ENCODE peak calls at places on chromosomes 4 and X, in five cellular contexts. One of them, this sample, is unnamed.

GRCh38 chr4:148166132-148166531 is 276.1 kb downstream of the NR3C2 start:
- DNase-seq in HepG2: no peak
- DNase-seq in H1: no peak
- DNase-seq in K562: no peak
- DNase-seq in GM12878: no peak
- DNase-seq in this sample: no peak

GRCh38 chr4:149031399-149031798 is 589.2 kb upstream of the NR3C2 start:
- DNase-seq in HepG2: peak; percentile 0
- DNase-seq in H1: no peak
- DNase-seq in K562: no peak
- DNase-seq in GM12878: no peak
- DNase-seq in this sample: peak; percentile 13

GRCh38 chr4:16707874-16708273 is 190.6 kb downstream of the LDB2 start:
- DNase-seq in HepG2: no peak
- DNase-seq in H1: no peak
- DNase-seq in K562: no peak
- DNase-seq in GM12878: no peak
- DNase-seq in this sample: no peak

GRCh38 chr4:172352351-172352750 is 539.1 kb downstream of the GALNTL6 start:
- DNase-seq in HepG2: no peak
- DNase-seq in H1: no peak
- DNase-seq in K562: no peak
- DNase-seq in GM12878: no peak
- DNase-seq in this sample: no peak

GRCh38 chr4:38169524-38169923 is 209.3 kb downstream of the PTTG2 start:
- DNase-seq in HepG2: no peak
- DNase-seq in H1: no peak
- DNase-seq in K562: no peak
- DNase-seq in GM12878: no peak
- DNase-seq in this sample: no peak

GRCh38 chr4:66906314-66906713 is 639.0 kb downstream of the CENPC start:
- DNase-seq in HepG2: no peak
- DNase-seq in H1: no peak
- DNase-seq in K562: no peak
- DNase-seq in GM12878: no peak
- DNase-seq in this sample: no peak

GRCh38 chr4:89056953-89057398 is at the start of gene FAM13A:
- DNase-seq in HepG2: peak; percentile 12
- DNase-seq in H1: peak; percentile 27
- DNase-seq in K562: peak; percentile 77
- DNase-seq in GM12878: peak; percentile 44
- DNase-seq in this sample: peak; percentile 91

GRCh38 chr4:183136880-183137279 is 37.8 kb downstream of the WWC2 start:
- DNase-seq in HepG2: no peak
- DNase-seq in H1: no peak
- DNase-seq in K562: no peak
- DNase-seq in GM12878: no peak
- DNase-seq in this sample: no peak

GRCh38 chr4:147674496-147674895 is 9.5 kb downstream of the PRMT9 start:
- DNase-seq in HepG2: no peak
- DNase-seq in H1: no peak
- DNase-seq in K562: no peak
- DNase-seq in GM12878: no peak
- DNase-seq in this sample: no peak

DNA sequence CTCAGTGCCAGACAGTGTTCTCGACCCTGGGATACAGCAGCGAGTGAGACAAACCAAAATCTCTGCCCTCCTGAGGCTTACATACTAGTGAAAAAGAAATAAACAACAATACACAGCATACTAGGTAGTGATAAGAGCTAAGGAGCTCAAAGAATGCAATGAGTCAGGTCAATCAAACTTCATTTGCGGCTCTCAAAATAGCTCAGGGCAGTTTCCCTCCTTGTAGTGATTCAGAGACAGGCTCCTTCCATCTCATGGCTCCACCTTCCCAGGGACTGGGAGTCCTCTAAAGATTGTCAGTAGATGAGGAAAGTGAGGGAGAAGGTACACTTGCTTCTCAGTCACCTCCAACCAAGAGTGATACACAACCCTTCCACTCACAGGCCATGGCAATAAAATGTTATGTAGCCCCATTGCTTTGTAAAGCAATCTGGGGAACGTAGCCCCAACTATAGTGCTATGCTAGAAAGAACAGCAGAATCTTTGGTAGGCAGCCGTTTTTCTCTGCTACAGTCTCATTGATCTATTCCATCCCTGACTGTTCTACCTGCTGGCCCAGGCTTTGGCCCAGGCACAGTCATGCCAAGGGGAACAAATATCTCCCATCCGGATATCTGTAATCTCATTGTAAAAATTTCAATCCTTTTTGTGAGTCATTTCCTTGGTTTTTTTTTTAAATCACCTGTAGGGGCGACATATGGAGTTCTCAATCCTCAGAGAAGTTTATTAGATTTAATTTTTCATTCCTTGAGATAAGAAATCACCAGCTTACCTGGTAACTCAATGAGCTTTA is 183.1 kb upstream of the S100G start:
- DNase-seq in HepG2: no peak
- DNase-seq in H1: no peak
- DNase-seq in K562: no peak
- DNase-seq in GM12878: no peak
- DNase-seq in this sample: no peak
- TF ChIP-seq SIN3A in HepG2: no peak
- TF ChIP-seq SIN3A in H1: no peak
- TF ChIP-seq SIN3A in K562: no peak
- TF ChIP-seq SIN3A in GM12878: no peak
- TF ChIP-seq SIN3A in this sample: no peak

GRCh38 chr4:36638273-36638811 is 356.9 kb downstream of the DTHD1 start:
- DNase-seq in HepG2: no peak
- DNase-seq in H1: no peak
- DNase-seq in K562: no peak
- DNase-seq in GM12878: no peak
- DNase-seq in this sample: no peak

GRCh38 chr4:36640876-36641275 is 359.5 kb downstream of the DTHD1 start:
- DNase-seq in HepG2: no peak
- DNase-seq in H1: no peak
- DNase-seq in K562: no peak
- DNase-seq in GM12878: no peak
- DNase-seq in this sample: no peak
- H3K4me3 ChIP-seq in HepG2: no peak overlapping the region
- H3K4me3 ChIP-seq in H1: no peak overlapping the region
- H3K4me3 ChIP-seq in K562: peak overlapping the region; percentile 31
- H3K4me3 ChIP-seq in GM12878: no peak overlapping the region
- H3K4me3 ChIP-seq in this sample: no peak overlapping the region

GRCh38 chr4:30753316-30753715 is 33.1 kb downstream of the PCDH7 start:
- DNase-seq in HepG2: no peak
- DNase-seq in H1: no peak
- DNase-seq in K562: no peak
- DNase-seq in GM12878: no peak
- DNase-seq in this sample: peak; percentile 92
- TF ChIP-seq POLR2A in HepG2: no peak
- TF ChIP-seq POLR2A in H1: no peak
- TF ChIP-seq POLR2A in K562: no peak
- TF ChIP-seq POLR2A in GM12878: no peak
- TF ChIP-seq POLR2A in this sample: no peak

GRCh38 chr4:114037981-114038380 is 58.5 kb upstream of the ARSJ start:
- DNase-seq in HepG2: no peak
- DNase-seq in H1: no peak
- DNase-seq in K562: no peak
- DNase-seq in GM12878: no peak
- DNase-seq in this sample: no peak
- TF ChIP-seq SIN3A in HepG2: no peak
- TF ChIP-seq SIN3A in H1: no peak
- TF ChIP-seq SIN3A in K562: no peak
- TF ChIP-seq SIN3A in GM12878: no peak
- TF ChIP-seq SIN3A in this sample: no peak

GRCh38 chr4:137124278-137124932 is 407.9 kb downstream of the PCDH18 start:
- DNase-seq in HepG2: peak; percentile 17
- DNase-seq in H1: no peak
- DNase-seq in K562: no peak
- DNase-seq in GM12878: peak; percentile 1
- DNase-seq in this sample: peak; percentile 53
- H3K4me3 ChIP-seq in HepG2: no peak overlapping the region
- H3K4me3 ChIP-seq in H1: no peak overlapping the region
- H3K4me3 ChIP-seq in K562: no peak overlapping the region
- H3K4me3 ChIP-seq in GM12878: no peak overlapping the region
- H3K4me3 ChIP-seq in this sample: peak overlapping the region; percentile 51

DNA sequence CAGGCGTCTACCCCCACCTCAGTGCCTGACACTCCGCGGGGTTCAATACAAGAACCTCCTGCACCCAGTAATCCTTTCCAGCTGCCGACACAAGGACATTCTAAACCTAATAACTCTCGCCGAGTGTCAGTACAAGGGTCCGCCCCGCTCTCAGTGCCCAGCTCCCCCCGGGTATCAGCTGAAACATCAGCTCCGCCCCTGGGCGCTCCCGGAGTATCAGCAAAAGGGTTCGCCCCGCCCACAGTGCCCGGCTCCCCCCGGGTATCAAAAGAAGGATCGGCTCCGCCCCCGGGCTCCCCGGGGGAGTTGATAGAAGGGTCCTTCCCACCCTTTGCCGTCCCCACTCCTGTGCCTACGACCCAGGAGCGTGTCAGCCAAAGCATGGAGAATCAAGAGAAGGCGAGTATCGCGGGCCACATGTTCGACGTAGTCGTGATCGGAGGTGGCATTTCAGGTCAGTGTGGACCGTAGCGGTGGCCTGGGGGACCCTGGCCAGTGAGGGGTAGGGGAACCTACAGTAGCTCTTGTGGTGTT is at the start of gene MAOA:
- DNase-seq in HepG2: peak; percentile 18
- DNase-seq in H1: no peak
- DNase-seq in K562: no peak
- DNase-seq in GM12878: no peak
- DNase-seq in this sample: no peak
- TF ChIP-seq POLR2A in HepG2: peak; percentile 44
- TF ChIP-seq POLR2A in H1: no peak
- TF ChIP-seq POLR2A in K562: no peak
- TF ChIP-seq POLR2A in GM12878: no peak
- TF ChIP-seq POLR2A in this sample: no peak

GRCh38 chr4:108337923-108338322 is 169.2 kb upstream of the LEF1 start:
- DNase-seq in HepG2: peak; percentile 1
- DNase-seq in H1: no peak
- DNase-seq in K562: no peak
- DNase-seq in GM12878: no peak
- DNase-seq in this sample: no peak

GRCh38 chr4:108336076-108336475 is 167.3 kb upstream of the LEF1 start:
- DNase-seq in HepG2: no peak
- DNase-seq in H1: no peak
- DNase-seq in K562: no peak
- DNase-seq in GM12878: no peak
- DNase-seq in this sample: no peak

GRCh38 chr4:108331905-108332632 is 163.3 kb upstream of the LEF1 start:
- DNase-seq in HepG2: no peak
- DNase-seq in H1: no peak
- DNase-seq in K562: no peak
- DNase-seq in GM12878: no peak
- DNase-seq in this sample: no peak

GRCh38 chr4:108335081-108335480 is 166.3 kb upstream of the LEF1 start:
- DNase-seq in HepG2: no peak
- DNase-seq in H1: no peak
- DNase-seq in K562: no peak
- DNase-seq in GM12878: no peak
- DNase-seq in this sample: no peak

GRCh38 chr4:108333353-108333920 is 164.7 kb upstream of the LEF1 start:
- DNase-seq in HepG2: no peak
- DNase-seq in H1: no peak
- DNase-seq in K562: no peak
- DNase-seq in GM12878: no peak
- DNase-seq in this sample: no peak
- TF ChIP-seq SIN3A in HepG2: no peak
- TF ChIP-seq SIN3A in H1: no peak
- TF ChIP-seq SIN3A in K562: no peak
- TF ChIP-seq SIN3A in GM12878: no peak
- TF ChIP-seq SIN3A in this sample: no peak

GRCh38 chrX:12972239-12972638 is 2.7 kb upstream of the TMSB4X start:
- DNase-seq in HepG2: no peak
- DNase-seq in H1: no peak
- DNase-seq in K562: no peak
- DNase-seq in GM12878: no peak
- DNase-seq in this sample: no peak
- H3K4me3 ChIP-seq in HepG2: no peak overlapping the region
- H3K4me3 ChIP-seq in H1: no peak overlapping the region
- H3K4me3 ChIP-seq in K562: no peak overlapping the region
- H3K4me3 ChIP-seq in GM12878: peak overlapping the region; percentile 46
- H3K4me3 ChIP-seq in this sample: no peak overlapping the region

GRCh38 chrX:119870626-119871131 is 854 bp downstream of the RNF113A start:
- DNase-seq in HepG2: peak; percentile 11
- DNase-seq in H1: no peak
- DNase-seq in K562: no peak
- DNase-seq in GM12878: no peak
- DNase-seq in this sample: no peak

GRCh38 chrX:119871245-119871598 is 311 bp downstream of the RNF113A start:
- DNase-seq in HepG2: no peak
- DNase-seq in H1: no peak
- DNase-seq in K562: no peak
- DNase-seq in GM12878: no peak
- DNase-seq in this sample: no peak

GRCh38 chrX:119871599-119872395 is at the start of the genes NDUFA1 and RNF113A:
- DNase-seq in HepG2: peak; percentile 76
- DNase-seq in H1: peak; percentile 60
- DNase-seq in K562: peak; percentile 77
- DNase-seq in GM12878: peak; percentile 59
- DNase-seq in this sample: peak; percentile 55
- TF ChIP-seq POLR2A in HepG2: peak; percentile 86
- TF ChIP-seq POLR2A in H1: peak; percentile 34
- TF ChIP-seq POLR2A in K562: peak; percentile 91
- TF ChIP-seq POLR2A in GM12878: peak; percentile 96
- TF ChIP-seq POLR2A in this sample: peak; percentile 54

DNA sequence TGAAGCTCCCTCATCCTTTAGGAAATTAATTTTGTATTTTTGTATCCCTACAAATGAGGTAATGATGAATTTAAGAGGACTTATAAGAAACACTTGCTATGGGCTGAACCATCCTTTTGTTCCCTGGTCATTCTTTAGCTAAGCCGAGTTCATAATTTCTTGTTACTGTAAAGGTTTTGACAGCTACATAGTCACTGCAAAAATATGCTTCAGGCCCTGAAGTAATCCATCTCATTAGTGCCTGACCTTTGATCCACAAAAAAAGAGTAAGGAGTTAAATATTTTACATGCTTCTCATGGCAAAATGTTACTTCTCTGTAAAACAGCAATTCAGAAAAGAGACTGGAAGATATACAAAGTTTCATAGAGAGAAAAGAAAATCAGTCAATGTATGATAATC is 290.6 kb upstream of the SLIT2 start:
- DNase-seq in HepG2: no peak
- DNase-seq in H1: no peak
- DNase-seq in K562: no peak
- DNase-seq in GM12878: no peak
- DNase-seq in this sample: no peak
- TF ChIP-seq SIN3A in HepG2: no peak
- TF ChIP-seq SIN3A in H1: no peak
- TF ChIP-seq SIN3A in K562: no peak
- TF ChIP-seq SIN3A in GM12878: no peak
- TF ChIP-seq SIN3A in this sample: no peak

This sample was measured in HCT116.